ENCODE peak calls at places on chromosomes 2 and 18, in nine cellular contexts. B is endothelial cell of umbilical vein; H is colonic mucosa; M is epithelial cell of esophagus; G is PC-3; L is heart right ventricle; O is bronchial epithelial cell; D is small intestine; J is CD8-positive, alpha-beta memory T cell. V is an unnamed sample.

GRCh38 chr2:105373895-105374401 is 24.9 kb downstream of the FHL2 start:
- DNase-seq in B (no peak), H (no peak), M (peak), G (no peak), L (no peak), O (peak), D (peak), J (no peak), V (no peak)

GRCh38 chr18:3983351-3983969 is 471.6 kb downstream of the DLGAP1 start:
- DNase-seq in B (no peak), H (no peak), M (peak), G (peak), L (no peak), O (peak), D (no peak), J (no peak), V (no peak)

GRCh38 chr2:46537046-46537445 is 57.7 kb downstream of the TMEM247 start:
- DNase-seq in B (no peak), H (no peak), M (no peak), G (no peak), L (no peak), O (no peak), D (no peak), J (no peak), V (no peak)

GRCh38 chr18:51559198-51559901 is 361.9 kb upstream of the MEX3C start:
- DNase-seq in B (no peak), H (no peak), M (no peak), G (no peak), L (no peak), O (no peak), D (no peak), J (no peak), V (no peak)

GRCh38 chr2:231535961-231536360 is 5.7 kb upstream of the NMUR1 start:
- DNase-seq in B (no peak), H (no peak), M (no peak), G (no peak), L (peak), O (no peak), D (no peak), J (no peak), V (no peak)

GRCh38 chr2:219073413-219074129 is 12.8 kb upstream of the IHH start:
- DNase-seq in B (peak), H (peak), M (peak), G (peak), L (no peak), O (peak), D (peak), J (no peak), V (peak)

GRCh38 chr2:11998626-11999378 is 252.4 kb downstream of the LPIN1 start:
- DNase-seq in B (no peak), H (no peak), M (peak), G (peak), L (no peak), O (no peak), D (no peak), J (no peak), V (no peak)

GRCh38 chr2:10433948-10434884 is 13.9 kb downstream of the ODC1 start:
- DNase-seq in B (no peak), H (no peak), M (no peak), G (no peak), L (no peak), O (no peak), D (no peak), J (no peak), V (no peak)

GRCh38 chr2:58698610-58699009 is 457.5 kb upstream of the FANCL start:
- DNase-seq in B (no peak), H (no peak), M (no peak), G (no peak), L (no peak), O (no peak), D (no peak), J (no peak), V (no peak)

GRCh38 chr18:23380001-23380550 is 73.0 kb upstream of the RIOK3 start:
- DNase-seq in B (peak), H (no peak), M (peak), G (peak), L (no peak), O (peak), D (no peak), J (no peak), V (no peak)

GRCh38 chr2:214489702-214490101 is 78.8 kb downstream of the VWC2L start:
- DNase-seq in B (no peak), H (no peak), M (peak), G (peak), L (no peak), O (peak), D (no peak), J (no peak), V (no peak)

GRCh38 chr18:79439201-79440023 is 43.7 kb downstream of the NFATC1 start:
- DNase-seq in B (no peak), H (no peak), M (no peak), G (peak), L (no peak), O (no peak), D (no peak), J (peak), V (no peak)

GRCh38 chr2:199383006-199383405 is 74.7 kb downstream of the SATB2 start:
- DNase-seq in B (no peak), H (no peak), M (no peak), G (no peak), L (no peak), O (no peak), D (no peak), J (no peak), V (no peak)

GRCh38 chr2:227615906-227616305 is 1.3 kb upstream of the SCYGR3 start:
- DNase-seq in B (no peak), H (no peak), M (no peak), G (no peak), L (no peak), O (no peak), D (no peak), J (no peak), V (no peak)

GRCh38 chr2:241308832-241309500 is 6.5 kb downstream of the HDLBP start:
- DNase-seq in B (no peak), H (no peak), M (no peak), G (no peak), L (no peak), O (no peak), D (peak), J (no peak), V (no peak)

GRCh38 chr2:241312082-241312481 is 3.4 kb downstream of the HDLBP start:
- DNase-seq in B (no peak), H (no peak), M (peak), G (no peak), L (no peak), O (peak), D (no peak), J (no peak), V (no peak)

GRCh38 chr2:241308267-241308666 is 7.2 kb downstream of the HDLBP start:
- DNase-seq in B (no peak), H (no peak), M (no peak), G (no peak), L (no peak), O (no peak), D (no peak), J (no peak), V (no peak)

GRCh38 chr2:241309684-241310117 is 5.8 kb downstream of the HDLBP start:
- DNase-seq in B (no peak), H (no peak), M (peak), G (no peak), L (no peak), O (peak), D (peak), J (peak), V (no peak)

GRCh38 chr2:241310917-241311566 is 4.4 kb downstream of the HDLBP start:
- DNase-seq in B (no peak), H (no peak), M (no peak), G (no peak), L (no peak), O (no peak), D (no peak), J (no peak), V (no peak)
- H3K4me3 ChIP-seq in B (no peak), H (no peak), M (no peak), G (no peak), L (no peak), O (no peak), D (no peak), J (no peak), V (no peak)

DNA sequence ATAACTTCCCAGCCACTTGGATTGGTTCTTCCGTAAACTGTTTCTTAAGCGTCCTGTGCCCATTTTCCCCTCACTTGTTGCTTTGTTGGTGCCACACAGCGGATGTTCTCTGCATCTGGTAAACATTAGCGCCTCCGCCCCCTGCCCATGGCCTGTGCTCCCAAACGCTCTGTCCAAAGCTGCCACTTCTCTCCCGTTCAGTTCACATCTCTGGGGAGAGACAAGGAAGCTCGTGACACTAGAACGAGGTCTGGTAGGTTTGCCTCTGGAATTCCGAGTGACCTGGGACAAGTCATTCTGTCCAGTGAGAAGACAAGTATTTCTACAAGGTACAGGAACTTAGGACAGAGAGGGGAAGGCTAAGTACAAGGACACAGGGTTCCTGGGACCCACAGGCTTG is 9.4 kb downstream of the COPS9 start:
- DNase-seq in B (no peak), H (no peak), M (no peak), G (no peak), L (no peak), O (no peak), D (no peak), J (no peak), V (no peak)
- H3K4me3 ChIP-seq in B (no peak), H (no peak), M (no peak), G (no peak), L (no peak), O (no peak), D (no peak), J (no peak), V (no peak)

GRCh38 chr2:116489944-116490343 is 1324.5 kb upstream of the DDX18 start:
- DNase-seq in B (no peak), H (no peak), M (no peak), G (no peak), L (no peak), O (no peak), D (no peak), J (no peak), V (no peak)
- H3K4me3 ChIP-seq in B (no peak), H (no peak), M (no peak), G (no peak), L (no peak), O (no peak), D (no peak), J (no peak), V (no peak)

DNA sequence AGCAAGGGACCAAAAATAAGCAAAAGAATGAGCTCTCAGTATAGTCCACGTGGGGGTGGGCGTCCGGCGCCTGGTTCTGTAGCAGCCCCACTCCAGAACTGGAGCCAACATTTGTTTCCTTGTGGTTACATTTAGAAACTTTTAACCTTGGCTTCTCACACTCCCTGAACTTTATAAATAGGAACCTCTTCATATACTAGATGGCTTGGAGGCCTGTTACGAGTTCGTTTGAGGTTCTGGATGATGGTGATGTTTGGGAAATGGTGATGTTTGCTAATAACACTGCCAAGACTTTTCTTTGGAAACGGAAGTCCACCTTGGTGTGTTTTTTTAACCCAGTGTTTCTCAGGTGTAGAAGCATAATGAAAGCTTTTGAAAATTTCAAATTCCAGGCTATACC is 136.5 kb downstream of the FMNL2 start:
- DNase-seq in B (no peak), H (no peak), M (no peak), G (no peak), L (no peak), O (no peak), D (no peak), J (no peak), V (peak)
- H3K4me3 ChIP-seq in B (no peak), H (no peak), M (no peak), G (no peak), L (no peak), O (no peak), D (no peak), J (no peak), V (no peak)

DNA sequence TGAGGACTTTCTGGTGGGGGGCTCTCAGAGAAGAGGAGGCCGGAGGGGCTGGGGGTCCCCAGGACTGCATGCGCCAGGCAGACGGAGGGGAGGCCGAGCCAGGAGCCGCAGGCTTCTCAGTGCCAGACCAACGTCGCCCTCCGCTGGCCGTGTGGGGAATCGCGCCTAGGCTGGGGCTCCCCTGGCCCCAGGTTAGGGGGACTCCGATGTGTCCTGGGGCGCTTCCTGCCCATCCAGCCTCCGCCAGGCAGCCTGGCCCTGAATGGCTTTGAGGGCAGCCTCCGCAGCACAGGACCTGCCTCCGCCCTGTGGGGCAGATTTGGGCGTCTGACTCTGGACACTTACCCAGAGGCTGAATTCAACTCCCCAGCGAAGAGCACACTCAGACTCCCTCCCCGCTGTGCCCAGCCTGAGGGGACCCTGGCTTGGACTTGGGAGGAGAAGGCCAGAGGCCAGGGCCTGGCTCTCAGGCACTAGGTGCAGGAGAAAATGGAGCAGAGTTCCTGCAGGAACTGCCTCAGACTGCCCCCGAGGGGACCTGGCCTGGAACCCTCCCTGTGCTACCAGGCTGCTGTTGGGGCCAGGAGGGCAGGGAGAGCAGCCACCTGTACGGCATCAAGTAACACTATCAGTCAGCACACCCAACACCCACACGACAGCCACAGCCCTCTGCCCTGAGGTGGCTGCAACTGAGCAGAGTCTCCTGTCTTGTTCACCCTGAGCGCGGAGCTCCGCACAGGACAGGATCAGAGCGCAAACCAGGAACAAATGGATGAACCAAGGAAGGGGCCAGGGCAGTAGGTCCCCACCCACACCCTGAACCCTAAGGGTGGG is 621 bp upstream of the TEKT4 start:
- DNase-seq in B (no peak), H (no peak), M (no peak), G (peak), L (no peak), O (no peak), D (no peak), J (no peak), V (no peak)
- H3K4me3 ChIP-seq in B (no peak), H (no peak), M (no peak), G (peak), L (no peak), O (no peak), D (no peak), J (no peak), V (no peak)

GRCh38 chr18:48826271-48826670 is 124.5 kb downstream of the SMAD7 start:
- DNase-seq in B (no peak), H (peak), M (no peak), G (no peak), L (no peak), O (no peak), D (no peak), J (no peak), V (no peak)

GRCh38 chr18:48828713-48829442 is 121.9 kb downstream of the SMAD7 start:
- DNase-seq in B (no peak), H (no peak), M (no peak), G (no peak), L (peak), O (no peak), D (no peak), J (no peak), V (no peak)

GRCh38 chr18:48826806-48827205 is 124.0 kb downstream of the SMAD7 start:
- DNase-seq in B (no peak), H (peak), M (no peak), G (no peak), L (no peak), O (no peak), D (no peak), J (no peak), V (no peak)

GRCh38 chr18:48828201-48828580 is 122.6 kb downstream of the SMAD7 start:
- DNase-seq in B (no peak), H (no peak), M (no peak), G (no peak), L (no peak), O (no peak), D (no peak), J (no peak), V (no peak)

GRCh38 chr18:48827321-48828200 is 123.2 kb downstream of the SMAD7 start:
- DNase-seq in B (peak), H (no peak), M (no peak), G (no peak), L (peak), O (no peak), D (no peak), J (no peak), V (no peak)
- H3K4me3 ChIP-seq in B (no peak), H (no peak), M (no peak), G (no peak), L (no peak), O (no peak), D (no peak), J (no peak), V (no peak)

DNA sequence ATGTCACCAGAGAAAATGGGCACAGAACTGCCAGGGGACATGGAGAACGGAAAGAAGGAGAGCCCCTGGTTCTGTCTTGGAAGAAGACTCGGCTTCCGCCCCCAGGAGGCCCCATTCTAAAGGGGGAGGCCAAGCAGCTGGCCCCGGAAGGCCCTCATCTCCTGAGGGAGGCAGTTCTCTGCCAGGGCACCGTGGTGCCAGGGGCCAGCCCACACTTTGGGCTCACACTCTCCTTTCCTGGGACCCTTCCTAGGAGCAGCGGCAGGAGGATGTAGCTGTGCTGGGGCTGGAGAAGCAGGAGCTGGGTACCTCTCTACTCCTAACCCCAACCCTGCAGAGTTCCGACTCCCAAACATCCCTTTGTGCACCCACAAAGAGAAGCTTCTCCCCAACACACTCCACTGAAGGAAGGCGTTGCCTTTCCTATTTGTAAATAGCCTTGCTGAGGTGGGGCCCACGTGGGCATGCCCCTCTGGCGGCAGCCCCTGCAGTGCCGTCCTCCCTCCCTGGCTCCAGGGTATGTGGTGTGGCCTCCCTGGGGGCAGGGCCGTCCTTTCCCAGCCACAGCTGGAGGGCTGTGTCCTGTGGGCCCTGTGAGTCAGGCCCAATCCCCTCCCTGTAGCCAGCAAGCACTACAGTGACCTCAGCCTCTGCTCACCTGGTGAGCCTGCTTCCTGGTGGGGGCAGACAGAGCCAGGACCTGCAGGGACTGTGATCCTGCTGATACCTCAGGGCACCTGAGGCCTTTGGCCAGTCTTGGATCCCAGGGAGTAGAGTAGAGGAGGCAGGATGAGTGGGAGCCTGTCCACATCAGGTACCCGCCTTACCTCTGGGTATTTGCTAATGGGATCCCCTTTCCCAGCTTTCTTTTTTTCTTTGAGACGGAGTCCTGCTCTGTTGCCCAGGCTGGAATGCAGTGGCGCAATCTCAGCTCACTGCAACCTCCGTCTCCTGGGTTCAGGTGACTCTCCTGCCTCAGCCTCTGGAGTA is 26.6 kb downstream of the ZFP36L2 start:
- DNase-seq in B (no peak), H (peak), M (peak), G (peak), L (no peak), O (peak), D (peak), J (no peak), V (no peak)
- H3K4me3 ChIP-seq in B (no peak), H (no peak), M (no peak), G (no peak), L (no peak), O (no peak), D (no peak), J (no peak), V (no peak)